ENCODE peak calls at places on chromosome 1, in nine cellular contexts. G is mesenchymal stem cell, D is AG04450, H is adrenal gland, W is pancreas, T is tibial nerve, K is right atrium auricular region, B is fibroblast of lung, X is HAP-1. M is an unnamed sample. For H3K27me3, the result is how much of the 10 kb centered on the place peaks cover.

GRCh38 chr1:178093958-178094751 is at the start of gene RASAL2:
- DNase-seq in K (peak), X (peak), B (peak), W (peak), D (no peak), H (peak), G (peak), T (peak), M (peak)

GRCh38 chr1:218459878-218460277 is 114.7 kb downstream of the TGFB2 start:
- DNase-seq in D (peak), K (no peak), G (peak), B (peak), W (no peak), X (peak), T (no peak), H (no peak), M (no peak)

GRCh38 chr1:155931332-155932038 is 2.7 kb downstream of the KHDC4 start:
- DNase-seq in H (no peak), X (no peak), W (no peak), T (no peak), K (no peak), G (no peak), B (peak), D (no peak), M (no peak)

GRCh38 chr1:186213225-186213607 is 161.8 kb downstream of the TPR start:
- DNase-seq in D (no peak), X (no peak), T (no peak), G (no peak), K (no peak), W (no peak), H (no peak), B (no peak), M (no peak)

GRCh38 chr1:12614402-12615165 is 3.4 kb downstream of the DHRS3 start:
- DNase-seq in D (no peak), X (no peak), H (no peak), G (no peak), B (no peak), T (no peak), W (peak), K (no peak), M (no peak)

GRCh38 chr1:8198522-8198921 is 119.4 kb upstream of the SLC45A1 start:
- DNase-seq in B (no peak), X (no peak), T (no peak), D (no peak), K (no peak), G (no peak), W (no peak), H (no peak), M (no peak)

GRCh38 chr1:155175927-155176371 is 2.3 kb downstream of the TRIM46 start:
- DNase-seq in T (no peak), G (no peak), H (peak), K (no peak), X (no peak), D (no peak), W (peak), B (no peak), M (no peak)

GRCh38 chr1:56566994-56567393 is 12.4 kb downstream of the PLPP3 start:
- DNase-seq in D (no peak), G (no peak), B (peak), T (no peak), W (no peak), X (peak), H (no peak), K (no peak), M (no peak)

GRCh38 chr1:229629251-229629650 is 3.2 kb downstream of the URB2 start:
- DNase-seq in H (no peak), W (no peak), G (no peak), T (no peak), X (no peak), K (no peak), D (no peak), B (peak), M (no peak)

GRCh38 chr1:46545784-46546183 is 5.7 kb downstream of the KNCN start:
- DNase-seq in T (no peak), H (no peak), K (no peak), G (no peak), B (no peak), W (no peak), D (no peak), X (no peak), M (no peak)
- H3K27me3 ChIP-seq in T (half or more), H (under half), K (under half), G (half or more), B (under half), W (under half), D (half or more), X (under half), M (half or more)

GRCh38 chr1:170671629-170671963 is 7.7 kb downstream of the PRRX1 start:
- DNase-seq in T (no peak), B (no peak), W (peak), D (no peak), X (no peak), H (no peak), G (no peak), K (no peak), M (no peak)

GRCh38 chr1:170669036-170669435 is 5.1 kb downstream of the PRRX1 start:
- DNase-seq in T (no peak), H (no peak), X (no peak), G (no peak), B (no peak), D (no peak), K (no peak), W (no peak), M (no peak)

GRCh38 chr1:170669586-170670332 is 5.8 kb downstream of the PRRX1 start:
- DNase-seq in X (no peak), T (no peak), K (no peak), B (no peak), D (no peak), W (no peak), H (no peak), G (no peak), M (no peak)

GRCh38 chr1:170668301-170668789 is 4.4 kb downstream of the PRRX1 start:
- DNase-seq in B (peak), H (no peak), T (no peak), G (no peak), D (no peak), X (no peak), W (no peak), K (no peak), M (no peak)

GRCh38 chr1:170670751-170671628 is 7.1 kb downstream of the PRRX1 start:
- DNase-seq in W (peak), D (no peak), B (no peak), X (no peak), K (no peak), H (no peak), T (no peak), G (no peak), M (peak)
- H3K27me3 ChIP-seq in W (under half), D (under half), B (under half), X (under half), K (under half), H (under half), T (under half), G (under half), M (half or more)

GRCh38 chr1:3408751-3409266 is 45.7 kb upstream of the ARHGEF16 start:
- DNase-seq in X (no peak), T (no peak), K (no peak), B (no peak), G (no peak), H (no peak), D (no peak), W (no peak), M (no peak)
- H3K27me3 ChIP-seq in X (under half), T (under half), K (under half), B (under half), G (under half), H (under half), D (under half), W (under half), M (under half)

GRCh38 chr1:110213143-110213540 is 3.0 kb downstream of the KCNC4 start:
- DNase-seq in K (no peak), T (no peak), B (no peak), H (no peak), X (no peak), G (no peak), D (no peak), W (no peak), M (no peak)
- H3K27me3 ChIP-seq in K (under half), T (under half), B (under half), H (under half), X (under half), G (under half), D (under half), W (under half), M (under half)

DNA sequence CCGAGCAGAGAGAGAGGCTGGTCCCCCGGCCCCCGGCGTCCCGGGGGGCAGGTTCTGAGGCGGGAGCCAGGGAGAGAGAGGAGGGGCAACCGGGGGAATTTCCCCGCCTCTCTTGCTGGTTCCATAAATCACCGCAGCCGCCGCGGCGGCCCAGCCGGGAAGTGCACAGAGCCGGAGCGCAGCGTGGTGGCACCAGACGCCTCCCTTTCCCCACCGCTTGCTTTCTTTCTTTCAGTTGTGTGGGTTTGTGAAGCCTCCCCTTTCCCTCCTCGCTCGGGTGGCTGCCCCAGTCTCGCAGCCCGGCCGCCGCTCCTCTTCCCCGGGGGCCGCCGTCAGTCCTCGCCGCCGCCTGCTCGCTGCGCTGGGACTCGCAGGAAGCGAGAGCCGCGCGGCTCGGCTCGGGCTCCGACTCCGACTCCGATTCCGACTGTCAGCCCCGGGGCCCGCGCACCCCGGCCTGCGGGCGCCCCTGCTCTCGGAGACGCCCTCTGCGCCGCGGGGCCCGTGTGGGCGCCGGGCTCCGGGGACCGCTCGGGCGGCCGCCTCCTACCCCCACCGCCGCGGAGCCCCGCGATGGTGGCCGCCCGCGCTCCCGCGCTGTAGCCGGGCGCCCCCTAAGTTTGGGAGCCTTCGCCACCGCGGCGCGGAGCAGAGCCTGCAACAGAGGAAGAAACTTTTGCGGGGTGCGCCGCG is at the start of gene CACHD1:
- DNase-seq in K (peak), D (peak), X (peak), B (peak), T (peak), H (peak), W (peak), G (peak), M (peak)
- H3K27me3 ChIP-seq in K (under half), D (under half), X (under half), B (under half), T (under half), H (under half), W (under half), G (under half), M (under half)

GRCh38 chr1:3086272-3086671 is 17.3 kb downstream of the PRDM16 start:
- DNase-seq in G (no peak), W (no peak), T (no peak), H (no peak), D (no peak), B (no peak), X (no peak), K (no peak), M (no peak)
- H3K27me3 ChIP-seq in G (under half), W (under half), T (under half), H (under half), D (under half), B (under half), X (under half), K (under half), M (under half)

GRCh38 chr1:20573987-20574386 is 14.9 kb upstream of the CDA start:
- DNase-seq in B (no peak), X (no peak), W (no peak), T (no peak), D (no peak), K (no peak), G (no peak), H (no peak), M (no peak)
- H3K27me3 ChIP-seq in B (under half), X (under half), W (under half), T (under half), D (under half), K (under half), G (under half), H (under half), M (under half)